ENCODE peak calls at places on chromosomes 6 and 20, in eight cellular contexts. One of them, this sample, is unnamed.

GRCh38 chr6:26031595-26032386 is 55.4 kb upstream of the HFE start:
- DNase-seq in esophagus squamous epithelium: peak; percentile 57
- DNase-seq in lower lobe of right lung: peak; percentile 71
- DNase-seq in aorta: peak; percentile 84
- DNase-seq in CD8-positive, alpha-beta memory T cell: peak; percentile 86
- DNase-seq in psoas muscle: peak; percentile 63
- DNase-seq in HAP-1: peak; percentile 97
- DNase-seq in mucosa of descending colon: peak; percentile 96
- DNase-seq in this sample: peak; percentile 91

GRCh38 chr6:39915866-39916265 is 18.4 kb downstream of the MOCS1 start:
- DNase-seq in esophagus squamous epithelium: no peak
- DNase-seq in lower lobe of right lung: no peak
- DNase-seq in aorta: no peak
- DNase-seq in CD8-positive, alpha-beta memory T cell: no peak
- DNase-seq in psoas muscle: no peak
- DNase-seq in HAP-1: no peak
- DNase-seq in mucosa of descending colon: no peak
- DNase-seq in this sample: no peak

GRCh38 chr6:112222111-112222726 is 32.1 kb downstream of the LAMA4 start:
- DNase-seq in esophagus squamous epithelium: no peak
- DNase-seq in lower lobe of right lung: no peak
- DNase-seq in aorta: no peak
- DNase-seq in CD8-positive, alpha-beta memory T cell: no peak
- DNase-seq in psoas muscle: no peak
- DNase-seq in HAP-1: no peak
- DNase-seq in mucosa of descending colon: no peak
- DNase-seq in this sample: peak; percentile 38

GRCh38 chr6:51062166-51062722 is 243.6 kb downstream of the TFAP2B start:
- DNase-seq in esophagus squamous epithelium: no peak
- DNase-seq in lower lobe of right lung: no peak
- DNase-seq in aorta: no peak
- DNase-seq in CD8-positive, alpha-beta memory T cell: no peak
- DNase-seq in psoas muscle: no peak
- DNase-seq in HAP-1: no peak
- DNase-seq in mucosa of descending colon: no peak
- DNase-seq in this sample: no peak

GRCh38 chr20:58065508-58066361 is 162.7 kb downstream of the ANKRD60 start:
- DNase-seq in esophagus squamous epithelium: no peak
- DNase-seq in lower lobe of right lung: no peak
- DNase-seq in aorta: no peak
- DNase-seq in CD8-positive, alpha-beta memory T cell: no peak
- DNase-seq in psoas muscle: no peak
- DNase-seq in HAP-1: no peak
- DNase-seq in mucosa of descending colon: no peak
- DNase-seq in this sample: peak; percentile 60

GRCh38 chr6:146200136-146200708 is 171.4 kb downstream of the GRM1 start:
- DNase-seq in esophagus squamous epithelium: no peak
- DNase-seq in lower lobe of right lung: no peak
- DNase-seq in aorta: no peak
- DNase-seq in CD8-positive, alpha-beta memory T cell: no peak
- DNase-seq in psoas muscle: no peak
- DNase-seq in HAP-1: no peak
- DNase-seq in mucosa of descending colon: no peak
- DNase-seq in this sample: peak; percentile 26

GRCh38 chr20:9339708-9340107 is 174.7 kb upstream of the LAMP5 start:
- DNase-seq in esophagus squamous epithelium: no peak
- DNase-seq in lower lobe of right lung: no peak
- DNase-seq in aorta: no peak
- DNase-seq in CD8-positive, alpha-beta memory T cell: no peak
- DNase-seq in psoas muscle: no peak
- DNase-seq in HAP-1: no peak
- DNase-seq in mucosa of descending colon: no peak
- DNase-seq in this sample: no peak

GRCh38 chr6:31643818-31644454 is 8.5 kb downstream of the BAG6 start:
- DNase-seq in esophagus squamous epithelium: no peak
- DNase-seq in lower lobe of right lung: no peak
- DNase-seq in aorta: no peak
- DNase-seq in CD8-positive, alpha-beta memory T cell: no peak
- DNase-seq in psoas muscle: no peak
- DNase-seq in HAP-1: no peak
- DNase-seq in mucosa of descending colon: no peak
- DNase-seq in this sample: no peak

GRCh38 chr20:56003966-56004365 is 1.4 kb downstream of the CBLN4 start:
- DNase-seq in esophagus squamous epithelium: no peak
- DNase-seq in lower lobe of right lung: peak; percentile 53
- DNase-seq in aorta: no peak
- DNase-seq in CD8-positive, alpha-beta memory T cell: no peak
- DNase-seq in psoas muscle: no peak
- DNase-seq in HAP-1: no peak
- DNase-seq in mucosa of descending colon: peak; percentile 11
- DNase-seq in this sample: peak; percentile 45

GRCh38 chr20:56793916-56794315 is 164.8 kb downstream of the TFAP2C start:
- DNase-seq in esophagus squamous epithelium: no peak
- DNase-seq in lower lobe of right lung: no peak
- DNase-seq in aorta: no peak
- DNase-seq in CD8-positive, alpha-beta memory T cell: no peak
- DNase-seq in psoas muscle: no peak
- DNase-seq in HAP-1: no peak
- DNase-seq in mucosa of descending colon: no peak
- DNase-seq in this sample: no peak

GRCh38 chr20:50834599-50835005 is 39.7 kb downstream of the BCAS4 start:
- DNase-seq in esophagus squamous epithelium: no peak
- DNase-seq in lower lobe of right lung: no peak
- DNase-seq in aorta: no peak
- DNase-seq in CD8-positive, alpha-beta memory T cell: no peak
- DNase-seq in psoas muscle: no peak
- DNase-seq in HAP-1: no peak
- DNase-seq in mucosa of descending colon: no peak
- DNase-seq in this sample: peak; percentile 92

GRCh38 chr6:73700060-73700459 is 4.1 kb downstream of the CD109 start:
- DNase-seq in esophagus squamous epithelium: no peak
- DNase-seq in lower lobe of right lung: no peak
- DNase-seq in aorta: no peak
- DNase-seq in CD8-positive, alpha-beta memory T cell: no peak
- DNase-seq in psoas muscle: no peak
- DNase-seq in HAP-1: no peak
- DNase-seq in mucosa of descending colon: no peak
- DNase-seq in this sample: no peak

GRCh38 chr20:20638877-20639276 is 73.6 kb downstream of the RALGAPA2 start:
- DNase-seq in esophagus squamous epithelium: no peak
- DNase-seq in lower lobe of right lung: no peak
- DNase-seq in aorta: no peak
- DNase-seq in CD8-positive, alpha-beta memory T cell: no peak
- DNase-seq in psoas muscle: no peak
- DNase-seq in HAP-1: no peak
- DNase-seq in mucosa of descending colon: no peak
- DNase-seq in this sample: no peak

GRCh38 chr6:118488631-118489030 is 59.5 kb upstream of the PLN start:
- DNase-seq in esophagus squamous epithelium: no peak
- DNase-seq in lower lobe of right lung: no peak
- DNase-seq in aorta: no peak
- DNase-seq in CD8-positive, alpha-beta memory T cell: no peak
- DNase-seq in psoas muscle: no peak
- DNase-seq in HAP-1: no peak
- DNase-seq in mucosa of descending colon: no peak
- DNase-seq in this sample: no peak

GRCh38 chr20:38357653-38358207 is 11.4 kb downstream of the LBP start:
- DNase-seq in esophagus squamous epithelium: no peak
- DNase-seq in lower lobe of right lung: no peak
- DNase-seq in aorta: no peak
- DNase-seq in CD8-positive, alpha-beta memory T cell: no peak
- DNase-seq in psoas muscle: no peak
- DNase-seq in HAP-1: no peak
- DNase-seq in mucosa of descending colon: no peak
- DNase-seq in this sample: peak; percentile 89

GRCh38 chr20:8153281-8153908 is 21.3 kb downstream of the PLCB1 start:
- DNase-seq in esophagus squamous epithelium: no peak
- DNase-seq in lower lobe of right lung: no peak
- DNase-seq in aorta: no peak
- DNase-seq in CD8-positive, alpha-beta memory T cell: peak; percentile 57
- DNase-seq in psoas muscle: no peak
- DNase-seq in HAP-1: no peak
- DNase-seq in mucosa of descending colon: peak; percentile 12
- DNase-seq in this sample: no peak

GRCh38 chr20:15703171-15703911 is 869.9 kb downstream of the KIF16B start:
- DNase-seq in esophagus squamous epithelium: no peak
- DNase-seq in lower lobe of right lung: no peak
- DNase-seq in aorta: no peak
- DNase-seq in CD8-positive, alpha-beta memory T cell: no peak
- DNase-seq in psoas muscle: no peak
- DNase-seq in HAP-1: no peak
- DNase-seq in mucosa of descending colon: no peak
- DNase-seq in this sample: peak; percentile 40

GRCh38 chr6:2230659-2231277 is 14.6 kb downstream of the GMDS start:
- DNase-seq in esophagus squamous epithelium: no peak
- DNase-seq in lower lobe of right lung: no peak
- DNase-seq in aorta: no peak
- DNase-seq in CD8-positive, alpha-beta memory T cell: no peak
- DNase-seq in psoas muscle: no peak
- DNase-seq in HAP-1: no peak
- DNase-seq in mucosa of descending colon: no peak
- DNase-seq in this sample: no peak

GRCh38 chr6:168636147-168636982 is 195.4 kb downstream of the SMOC2 start:
- DNase-seq in esophagus squamous epithelium: no peak
- DNase-seq in lower lobe of right lung: no peak
- DNase-seq in aorta: no peak
- DNase-seq in CD8-positive, alpha-beta memory T cell: no peak
- DNase-seq in psoas muscle: no peak
- DNase-seq in HAP-1: no peak
- DNase-seq in mucosa of descending colon: no peak
- DNase-seq in this sample: no peak

GRCh38 chr6:33459226-33459625 is 4.8 kb downstream of the ZBTB9 start:
- DNase-seq in esophagus squamous epithelium: no peak
- DNase-seq in lower lobe of right lung: no peak
- DNase-seq in aorta: no peak
- DNase-seq in CD8-positive, alpha-beta memory T cell: no peak
- DNase-seq in psoas muscle: no peak
- DNase-seq in HAP-1: no peak
- DNase-seq in mucosa of descending colon: no peak
- DNase-seq in this sample: no peak

GRCh38 chr6:112881027-112881426 is 533.9 kb downstream of the RFPL4B start:
- DNase-seq in esophagus squamous epithelium: no peak
- DNase-seq in lower lobe of right lung: no peak
- DNase-seq in aorta: no peak
- DNase-seq in CD8-positive, alpha-beta memory T cell: no peak
- DNase-seq in psoas muscle: no peak
- DNase-seq in HAP-1: no peak
- DNase-seq in mucosa of descending colon: no peak
- DNase-seq in this sample: no peak

GRCh38 chr6:43469947-43470346 is 7.4 kb upstream of the TJAP1 start:
- DNase-seq in esophagus squamous epithelium: no peak
- DNase-seq in lower lobe of right lung: no peak
- DNase-seq in aorta: no peak
- DNase-seq in CD8-positive, alpha-beta memory T cell: no peak
- DNase-seq in psoas muscle: no peak
- DNase-seq in HAP-1: no peak
- DNase-seq in mucosa of descending colon: no peak
- DNase-seq in this sample: no peak
- H3K36me3 ChIP-seq in esophagus squamous epithelium: no peaks in the 10 kb centered on the region
- H3K36me3 ChIP-seq in lower lobe of right lung: no peaks in the 10 kb centered on the region
- H3K36me3 ChIP-seq in aorta: no peaks in the 10 kb centered on the region
- H3K36me3 ChIP-seq in CD8-positive, alpha-beta memory T cell: no peaks in the 10 kb centered on the region
- H3K36me3 ChIP-seq in psoas muscle: no peaks in the 10 kb centered on the region
- H3K36me3 ChIP-seq in HAP-1: no peaks in the 10 kb centered on the region
- H3K36me3 ChIP-seq in mucosa of descending colon: no peaks in the 10 kb centered on the region
- H3K36me3 ChIP-seq in this sample: no peaks in the 10 kb centered on the region

DNA sequence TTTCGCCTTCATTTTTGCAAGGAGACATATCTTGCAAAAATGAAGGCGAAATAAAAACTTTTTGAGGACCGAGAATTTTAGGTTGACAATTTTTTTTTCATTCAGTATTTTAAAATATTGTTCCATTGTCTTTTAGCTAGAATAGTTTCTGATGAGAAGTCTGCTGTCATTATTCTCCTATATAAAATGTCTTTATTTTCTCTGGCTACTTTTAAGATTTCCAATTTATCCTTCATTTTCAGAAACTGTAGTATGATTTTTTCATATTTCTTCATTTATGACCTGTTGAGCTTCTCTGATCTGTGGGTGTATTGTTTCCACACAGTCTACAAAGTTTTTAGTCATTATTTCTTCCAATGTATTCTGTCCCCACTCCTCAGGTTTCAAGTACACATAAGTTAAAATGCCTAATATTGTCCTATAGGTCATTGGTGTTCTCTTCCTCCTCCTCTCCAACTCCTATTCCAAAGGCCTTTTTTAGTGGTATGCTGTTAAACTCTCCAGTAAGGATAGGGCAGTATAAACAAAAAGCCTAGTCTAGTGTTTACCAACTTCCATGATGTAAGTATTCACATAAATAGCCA is 15.7 kb downstream of the AHI1 start:
- DNase-seq in esophagus squamous epithelium: no peak
- DNase-seq in lower lobe of right lung: no peak
- DNase-seq in aorta: no peak
- DNase-seq in CD8-positive, alpha-beta memory T cell: no peak
- DNase-seq in psoas muscle: no peak
- DNase-seq in HAP-1: peak; percentile 32
- DNase-seq in mucosa of descending colon: no peak
- DNase-seq in this sample: no peak
- H3K9me3 ChIP-seq in esophagus squamous epithelium: no peaks in the 10 kb centered on the region
- H3K9me3 ChIP-seq in lower lobe of right lung: peaks cover 31% of the 10 kb centered on the region
- H3K9me3 ChIP-seq in aorta: peaks cover 2% of the 10 kb centered on the region
- H3K9me3 ChIP-seq in CD8-positive, alpha-beta memory T cell: peaks cover 6% of the 10 kb centered on the region
- H3K9me3 ChIP-seq in psoas muscle: peaks cover 26% of the 10 kb centered on the region
- H3K9me3 ChIP-seq in HAP-1: peaks cover 22% of the 10 kb centered on the region
- H3K9me3 ChIP-seq in mucosa of descending colon: peaks cover 53% of the 10 kb centered on the region
- H3K9me3 ChIP-seq in this sample: peaks cover 46% of the 10 kb centered on the region

DNA sequence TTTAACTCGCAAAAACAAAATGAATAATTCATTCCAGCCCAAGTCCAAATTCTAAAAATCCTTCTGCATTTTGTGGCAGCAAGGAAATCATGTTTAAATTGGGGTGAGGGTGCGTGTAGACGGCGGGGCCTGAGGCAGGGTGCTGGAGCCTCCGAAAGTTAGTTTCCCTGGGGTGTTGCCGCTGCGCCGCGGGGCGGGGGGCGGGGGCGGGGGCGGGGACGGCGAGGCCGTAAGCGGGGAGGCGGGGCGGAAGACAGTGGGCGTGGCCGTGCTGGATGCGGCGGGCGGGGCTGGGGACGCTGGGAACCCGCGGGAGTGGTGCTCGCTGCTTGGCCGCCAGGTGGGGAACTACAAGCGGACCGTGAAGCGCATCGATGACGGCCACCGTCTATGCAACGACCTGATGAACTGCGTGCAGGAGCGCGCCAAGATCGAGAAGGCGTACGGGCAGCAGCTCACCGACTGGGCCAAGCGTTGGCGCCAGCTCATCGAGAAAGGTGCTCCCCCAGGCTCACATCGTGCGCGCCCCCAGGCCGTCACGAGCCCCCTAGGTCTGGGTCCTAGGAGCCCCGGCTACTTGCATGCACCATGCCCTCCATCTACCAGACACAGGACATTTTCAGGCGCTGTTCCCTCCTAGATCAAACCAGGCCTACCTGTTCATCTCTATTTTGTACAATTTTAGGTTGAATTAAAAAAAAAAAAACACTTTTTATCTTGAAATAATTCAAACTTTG is 29.0 kb downstream of the SPDEF start:
- DNase-seq in esophagus squamous epithelium: peak; percentile 64
- DNase-seq in lower lobe of right lung: peak; percentile 97
- DNase-seq in aorta: peak; percentile 96
- DNase-seq in CD8-positive, alpha-beta memory T cell: peak; percentile 91
- DNase-seq in psoas muscle: peak; percentile 98
- DNase-seq in HAP-1: peak; percentile 93
- DNase-seq in mucosa of descending colon: peak; percentile 99
- DNase-seq in this sample: peak; percentile 85
- H3K4me3 ChIP-seq in esophagus squamous epithelium: peak overlapping the region; percentile 27
- H3K4me3 ChIP-seq in lower lobe of right lung: peak overlapping the region; percentile 34
- H3K4me3 ChIP-seq in aorta: no peak overlapping the region
- H3K4me3 ChIP-seq in CD8-positive, alpha-beta memory T cell: peak overlapping the region; percentile 19
- H3K4me3 ChIP-seq in psoas muscle: peak overlapping the region; percentile 47
- H3K4me3 ChIP-seq in HAP-1: peak overlapping the region; percentile 22
- H3K4me3 ChIP-seq in mucosa of descending colon: no peak overlapping the region
- H3K4me3 ChIP-seq in this sample: no peak overlapping the region

GRCh38 chr20:44945261-44945660 is 14.9 kb downstream of the TOMM34 start:
- DNase-seq in esophagus squamous epithelium: no peak
- DNase-seq in lower lobe of right lung: no peak
- DNase-seq in aorta: no peak
- DNase-seq in CD8-positive, alpha-beta memory T cell: no peak
- DNase-seq in psoas muscle: no peak
- DNase-seq in HAP-1: no peak
- DNase-seq in mucosa of descending colon: no peak
- DNase-seq in this sample: no peak
- H3K36me3 ChIP-seq in esophagus squamous epithelium: peaks cover 28% of the 10 kb centered on the region
- H3K36me3 ChIP-seq in lower lobe of right lung: peaks cover 95% of the 10 kb centered on the region
- H3K36me3 ChIP-seq in aorta: no peaks in the 10 kb centered on the region
- H3K36me3 ChIP-seq in CD8-positive, alpha-beta memory T cell: peaks cover 50% of the 10 kb centered on the region
- H3K36me3 ChIP-seq in psoas muscle: peaks cover 20% of the 10 kb centered on the region
- H3K36me3 ChIP-seq in HAP-1: peaks cover 90% of the 10 kb centered on the region
- H3K36me3 ChIP-seq in mucosa of descending colon: peaks cover 7% of the 10 kb centered on the region
- H3K36me3 ChIP-seq in this sample: peaks cover 90% of the 10 kb centered on the region

This sample was measured in MG63.